ENCODE peak calls at places on chromosomes 13 and 19, in ten cellular contexts. Q is psoas muscle; R is mammary epithelial cell; K is CD8-positive, alpha-beta T cell; W is esophagus muscularis mucosa; O is left ventricle myocardium inferior; X is lower lobe of right lung; U is tibial artery; E is CD4-positive, alpha-beta T cell; L is A673. M is an unnamed sample. For H3K27me3, the result is how much of the 10 kb centered on the place peaks cover.

GRCh38 chr19:39507715-39508364 is 7.1 kb upstream of the SELENOV start:
- DNase-seq in K (no peak), O (no peak), E (no peak), R (no peak), U (no peak), Q (no peak), L (no peak), W (no peak), X (no peak), M (no peak)

GRCh38 chr19:35936738-35937268 is 629 bp downstream of the LRFN3 start:
- DNase-seq in O (no peak), W (no peak), U (no peak), R (no peak), E (no peak), Q (no peak), K (no peak), L (no peak), X (no peak), M (no peak)

GRCh38 chr19:3275583-3276340 is 51.3 kb downstream of the CELF5 start:
- DNase-seq in L (peak), X (peak), W (no peak), R (peak), Q (peak), E (peak), K (peak), U (peak), O (peak), M (peak)

GRCh38 chr19:49318296-49318695 is 6.7 kb downstream of the SLC6A16 start:
- DNase-seq in L (no peak), W (no peak), U (no peak), E (no peak), O (no peak), Q (no peak), R (no peak), X (no peak), K (no peak), M (no peak)

GRCh38 chr19:16605552-16605951 is 22.5 kb downstream of the MED26 start:
- DNase-seq in O (peak), Q (no peak), L (no peak), E (no peak), R (no peak), X (no peak), K (no peak), W (no peak), U (no peak), M (no peak)

GRCh38 chr13:41995946-41996345 is 35.0 kb upstream of the VWA8 start:
- DNase-seq in R (peak), O (no peak), L (no peak), K (no peak), Q (no peak), W (no peak), X (peak), E (no peak), U (no peak), M (no peak)

GRCh38 chr19:7505682-7506384 is 10.1 kb upstream of the ZNF358 start:
- DNase-seq in L (no peak), E (no peak), K (no peak), R (no peak), Q (no peak), U (no peak), O (no peak), X (no peak), W (no peak), M (no peak)

GRCh38 chr13:85241045-85241444 is 558.2 kb downstream of the SLITRK6 start:
- DNase-seq in K (no peak), X (no peak), R (peak), E (no peak), L (no peak), W (no peak), U (no peak), Q (no peak), O (no peak), M (no peak)

GRCh38 chr13:93230466-93230865 is 3.9 kb downstream of the GPC6 start:
- DNase-seq in W (no peak), L (no peak), X (no peak), K (no peak), O (no peak), E (no peak), Q (no peak), U (no peak), R (peak), M (no peak)

GRCh38 chr19:1746401-1747284 is 6.7 kb upstream of the ONECUT3 start:
- DNase-seq in X (no peak), R (peak), Q (no peak), L (peak), K (no peak), U (no peak), E (no peak), O (no peak), W (no peak), M (no peak)

GRCh38 chr19:44668985-44669764 is 2.1 kb upstream of the CEACAM19 start:
- DNase-seq in U (no peak), O (no peak), R (no peak), Q (no peak), K (no peak), X (no peak), E (no peak), L (no peak), W (no peak), M (no peak)

GRCh38 chr13:85698236-85698635 is 101.0 kb downstream of the SLITRK6 start:
- DNase-seq in L (no peak), U (no peak), W (no peak), E (no peak), Q (no peak), K (no peak), X (no peak), O (no peak), R (peak), M (no peak)

GRCh38 chr19:38769635-38770211 is 3.6 kb downstream of the LGALS7 start:
- DNase-seq in X (peak), L (peak), W (peak), K (peak), E (peak), Q (peak), U (peak), R (no peak), O (peak), M (peak)

GRCh38 chr13:109697936-109698335 is 88.4 kb downstream of the IRS2 start:
- DNase-seq in W (no peak), X (no peak), O (no peak), L (no peak), R (no peak), U (no peak), E (no peak), K (no peak), Q (no peak), M (no peak)

GRCh38 chr19:6126335-6126974 is 9.0 kb upstream of the ACSBG2 start:
- DNase-seq in R (peak), E (no peak), L (peak), X (no peak), W (no peak), U (no peak), O (no peak), Q (no peak), K (no peak), M (peak)

GRCh38 chr19:11552666-11553372 is 6.2 kb downstream of the ELOF1 start:
- DNase-seq in Q (no peak), L (no peak), W (no peak), E (no peak), O (no peak), U (no peak), X (no peak), K (no peak), R (no peak), M (no peak)

GRCh38 chr13:30907167-30907761 is 1.2 kb downstream of the MEDAG start:
- DNase-seq in X (peak), U (no peak), R (no peak), Q (no peak), K (no peak), O (no peak), W (peak), L (no peak), E (no peak), M (no peak)

GRCh38 chr13:80131204-80131603 is 209.7 kb downstream of the SPRY2 start:
- DNase-seq in X (peak), U (peak), W (no peak), O (peak), K (no peak), E (no peak), R (peak), Q (peak), L (peak), M (no peak)

GRCh38 chr13:113150545-113151365 is 7.7 kb upstream of the PROZ start:
- DNase-seq in R (no peak), X (no peak), L (no peak), Q (no peak), U (no peak), E (no peak), W (no peak), O (no peak), K (no peak), M (no peak)

GRCh38 chr13:107678075-107678689 is 537.2 kb downstream of the LIG4 start:
- DNase-seq in Q (no peak), L (no peak), X (no peak), E (no peak), O (no peak), U (no peak), K (no peak), R (no peak), W (no peak), M (no peak)

GRCh38 chr13:52599037-52599852 is 43.0 kb upstream of the HNRNPA1L2 start:
- DNase-seq in K (no peak), U (no peak), E (no peak), O (no peak), L (no peak), Q (no peak), R (peak), X (no peak), W (no peak), M (no peak)

GRCh38 chr19:3945838-3946237 is 13.0 kb downstream of the NMRK2 start:
- DNase-seq in O (no peak), U (no peak), X (no peak), K (no peak), W (no peak), Q (no peak), R (no peak), L (no peak), E (no peak), M (no peak)

GRCh38 chr19:2166741-2167738 is 3.3 kb downstream of the DOT1L start:
- DNase-seq in W (no peak), L (no peak), E (no peak), Q (peak), U (peak), X (peak), O (peak), R (peak), K (no peak), M (no peak)

GRCh38 chr13:43360911-43361605 is 337.7 kb downstream of the DNAJC15 start:
- DNase-seq in L (no peak), X (no peak), U (no peak), R (peak), K (no peak), W (peak), E (no peak), O (no peak), Q (no peak), M (no peak)

GRCh38 chr19:7328647-7329046 is 20.1 kb upstream of the ARHGEF18 start:
- DNase-seq in L (no peak), Q (no peak), U (no peak), O (no peak), E (no peak), K (no peak), R (no peak), X (no peak), W (no peak), M (no peak)

GRCh38 chr19:10517760-10518443 is 655 bp upstream of the S1PR5 start:
- DNase-seq in K (no peak), O (no peak), L (peak), W (no peak), X (no peak), Q (no peak), E (no peak), U (no peak), R (no peak), M (no peak)

GRCh38 chr13:35855531-35856019 is 275.6 kb downstream of the DCLK1 start:
- DNase-seq in U (no peak), W (peak), X (no peak), Q (no peak), K (no peak), O (no peak), L (peak), R (peak), E (no peak), M (no peak)

GRCh38 chr13:98942485-98942884 is 35.4 kb downstream of the DOCK9 start:
- DNase-seq in O (no peak), U (no peak), X (no peak), L (no peak), E (no peak), K (no peak), R (peak), W (no peak), Q (no peak), M (no peak)

GRCh38 chr13:32314968-32315254 is 252 bp downstream of the ZAR1L start:
- DNase-seq in Q (no peak), K (peak), X (no peak), W (no peak), R (peak), O (no peak), U (peak), L (peak), E (peak), M (no peak)

GRCh38 chr13:52348081-52348480 is 57.9 kb downstream of the THSD1 start:
- DNase-seq in R (peak), Q (no peak), E (no peak), L (no peak), X (no peak), W (no peak), U (no peak), O (no peak), K (no peak), M (no peak)

GRCh38 chr19:4018775-4019504 is 11.4 kb downstream of the PIAS4 start:
- DNase-seq in L (no peak), O (no peak), R (no peak), Q (no peak), W (no peak), E (no peak), U (no peak), K (no peak), X (no peak), M (no peak)

GRCh38 chr13:85204668-85205344 is 594.4 kb downstream of the SLITRK6 start:
- DNase-seq in E (no peak), R (no peak), K (no peak), X (no peak), L (no peak), W (no peak), Q (no peak), U (no peak), O (no peak), M (no peak)

GRCh38 chr19:5090780-5091575 is 122.1 kb downstream of the KDM4B start:
- DNase-seq in K (no peak), L (peak), X (no peak), U (peak), E (no peak), O (peak), W (no peak), Q (no peak), R (no peak), M (no peak)

GRCh38 chr19:50669319-50670101 is 20.3 kb downstream of the C19orf81 start:
- DNase-seq in U (no peak), X (no peak), O (no peak), K (peak), R (no peak), L (peak), W (no peak), Q (no peak), E (no peak), M (no peak)

GRCh38 chr13:109494955-109495354 is 291.4 kb downstream of the IRS2 start:
- DNase-seq in U (no peak), O (no peak), K (no peak), Q (no peak), R (no peak), L (peak), X (no peak), E (no peak), W (no peak), M (no peak)

GRCh38 chr13:67018775-67019174 is 211.4 kb downstream of the PCDH9 start:
- DNase-seq in Q (no peak), K (no peak), U (no peak), X (no peak), O (no peak), E (no peak), W (no peak), L (no peak), R (no peak), M (no peak)

GRCh38 chr19:16274466-16274865 is 50.2 kb upstream of the KLF2 start:
- DNase-seq in E (no peak), W (no peak), Q (no peak), X (no peak), K (no peak), L (no peak), U (no peak), O (no peak), R (no peak), M (no peak)

GRCh38 chr19:38190061-38190460 is 34.0 kb downstream of the DPF1 start:
- DNase-seq in Q (no peak), K (no peak), X (no peak), O (no peak), U (no peak), W (no peak), L (no peak), R (no peak), E (no peak), M (no peak)

GRCh38 chr13:92270990-92271389 is 872.6 kb downstream of the GPC5 start:
- DNase-seq in K (no peak), O (no peak), X (no peak), W (no peak), L (no peak), E (no peak), R (no peak), U (no peak), Q (no peak), M (no peak)

GRCh38 chr13:113631341-113632095 is 26.5 kb downstream of the ATP4B start:
- DNase-seq in L (no peak), Q (no peak), U (no peak), E (no peak), X (peak), K (no peak), O (peak), W (no peak), R (no peak), M (no peak)

DNA sequence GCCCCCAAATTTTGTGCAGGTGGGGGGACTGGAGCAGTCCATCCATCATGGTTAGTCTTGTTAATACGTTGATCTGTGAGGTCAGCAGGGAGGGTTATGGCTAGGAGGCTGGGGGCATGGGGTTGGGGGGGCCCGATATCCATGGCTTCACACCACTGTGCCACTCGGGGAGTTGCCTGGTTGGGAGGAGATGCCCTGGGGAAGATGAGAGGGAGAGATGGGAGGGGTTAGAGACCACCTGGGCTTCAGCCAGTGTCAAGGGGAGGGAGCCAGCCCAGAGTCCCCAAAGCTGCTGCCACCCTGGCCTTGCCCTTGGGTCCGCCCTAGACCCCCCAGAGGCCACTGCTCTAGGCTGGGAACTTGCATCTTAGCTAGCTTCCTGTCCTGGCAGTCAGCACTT is 1.8 kb upstream of the DMPK start:
- DNase-seq in Q (no peak), X (no peak), R (no peak), O (no peak), E (no peak), W (no peak), L (no peak), U (no peak), K (no peak), M (no peak)
- H3K27me3 ChIP-seq in Q (under half), X (under half), R (under half), O (under half), E (under half), W (under half), L (under half), U (under half), K (under half), M (under half)

DNA sequence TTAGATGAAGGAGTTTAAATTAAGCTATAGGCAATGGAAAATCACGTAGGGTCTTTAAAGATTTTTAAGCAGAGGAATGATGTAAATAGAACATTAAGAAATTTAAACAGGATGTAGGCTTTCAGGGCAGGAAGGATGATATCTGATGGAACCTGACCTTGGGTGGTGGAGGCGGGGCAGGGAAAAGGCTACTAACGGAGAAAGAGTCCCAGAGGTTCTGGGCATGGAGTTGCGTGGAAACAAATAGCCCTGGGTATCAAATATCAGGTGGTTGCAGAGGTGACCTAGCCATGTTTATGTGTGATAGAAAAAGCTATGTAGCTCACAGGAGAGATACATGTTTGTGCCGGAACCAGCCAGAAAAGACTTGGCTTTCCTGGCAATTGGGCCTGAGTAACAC is 7.8 kb upstream of the CDK8 start:
- DNase-seq in O (no peak), X (no peak), L (no peak), R (no peak), K (no peak), U (no peak), E (no peak), Q (no peak), W (no peak), M (no peak)
- H3K27me3 ChIP-seq in O (under half), X (under half), L (under half), R (under half), K (under half), U (under half), E (under half), Q (under half), W (under half), M (under half)

DNA sequence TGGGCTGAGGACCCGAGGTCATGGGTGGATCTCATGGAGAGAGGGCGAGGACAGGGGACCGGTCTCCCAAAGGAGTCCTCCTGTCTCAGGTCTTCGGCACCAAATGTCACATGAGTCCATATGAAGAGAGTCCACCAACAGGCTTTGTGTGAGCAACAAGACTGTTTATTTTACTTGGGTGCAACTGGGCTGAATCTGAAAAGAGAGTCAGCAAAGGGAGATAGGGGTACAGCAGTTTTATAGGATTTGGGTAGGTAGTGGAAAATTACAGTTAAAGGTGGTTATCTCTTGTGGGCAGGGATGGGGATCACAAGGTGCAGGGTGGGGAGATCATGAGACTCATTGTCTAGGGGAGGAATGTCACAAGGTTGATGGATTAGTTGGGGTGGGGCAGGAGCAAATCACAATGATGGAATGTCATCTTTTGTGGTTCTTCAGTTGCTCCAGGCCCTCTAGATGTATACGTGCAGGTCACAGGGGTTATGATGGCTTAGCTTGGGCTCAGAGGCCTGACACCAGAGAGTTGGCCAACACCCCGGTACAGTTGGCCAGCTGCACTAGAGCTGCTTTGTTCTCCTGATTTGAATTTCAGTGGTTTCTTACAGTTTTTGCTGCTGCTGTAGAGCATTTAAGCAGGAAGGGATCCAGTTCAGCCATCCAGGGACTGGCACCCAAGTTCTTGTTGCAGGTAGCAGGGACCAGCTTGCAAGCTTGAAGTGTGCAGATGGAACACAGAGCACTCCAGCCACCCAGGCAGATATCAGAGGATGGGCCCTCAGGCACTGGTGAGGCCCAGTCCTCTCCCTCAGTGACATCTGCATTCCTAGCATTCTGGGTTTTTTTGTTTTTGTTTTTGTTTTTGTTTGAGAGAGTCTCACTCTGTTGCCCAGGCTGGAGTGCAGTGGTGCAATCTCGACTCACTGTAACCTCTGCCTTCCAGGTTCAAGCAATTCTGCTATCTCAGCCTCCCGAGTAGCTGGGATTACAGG is 26.4 kb upstream of the IGFL1 start:
- DNase-seq in Q (no peak), O (no peak), X (no peak), W (no peak), U (no peak), R (peak), L (no peak), K (no peak), E (no peak), M (no peak)
- H3K27me3 ChIP-seq in Q (under half), O (under half), X (under half), W (under half), U (under half), R (under half), L (under half), K (under half), E (under half), M (under half)

DNA sequence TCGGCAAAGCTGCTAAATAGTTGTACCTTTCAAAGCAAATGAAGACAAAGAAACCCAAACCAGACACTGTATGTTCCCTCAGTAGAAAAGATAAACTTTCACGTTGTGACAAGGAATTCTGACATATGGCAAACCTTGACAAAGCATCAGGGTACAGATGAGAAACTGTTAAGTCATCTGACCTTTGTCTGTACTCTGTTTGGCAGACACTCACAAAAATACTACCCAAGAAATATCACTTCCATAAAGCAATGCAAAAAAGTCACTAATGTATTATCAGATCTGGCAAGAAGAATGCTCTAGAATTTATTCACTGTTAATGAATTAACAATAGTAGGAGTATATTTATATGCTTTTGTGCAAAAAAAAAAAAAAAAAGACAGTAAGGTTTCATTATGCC is 843.7 kb downstream of the DIAPH3 start:
- DNase-seq in E (no peak), X (no peak), Q (no peak), U (no peak), K (no peak), L (no peak), O (no peak), R (no peak), W (no peak), M (no peak)
- H3K27me3 ChIP-seq in E (under half), X (under half), Q (under half), U (under half), K (under half), L (under half), O (under half), R (under half), W (under half), M (under half)